ENCODE peak calls at places on chromosomes 3 and 15, in nine cellular contexts. B, W, L, M, V, K, F, R and P are unnamed samples.

GRCh38 chr15:41983621-41984571 is 11.5 kb upstream of the EHD4 start:
- DNase-seq in M (no peak), V (peak), B (no peak), K (no peak), L (no peak), W (no peak), F (no peak), R (no peak), P (no peak)

GRCh38 chr3:99817047-99817436 is 620 bp upstream of the CMSS1 start:
- DNase-seq in V (no peak), L (no peak), F (no peak), M (no peak), K (no peak), B (no peak), R (no peak), W (no peak), P (no peak)

GRCh38 chr3:177473903-177474302 is 276.6 kb upstream of the TBL1XR1 start:
- DNase-seq in B (no peak), L (no peak), M (no peak), R (no peak), V (no peak), W (no peak), F (no peak), K (no peak), P (no peak)

GRCh38 chr15:91281991-91282390 is 181.9 kb downstream of the SV2B start:
- DNase-seq in R (no peak), F (no peak), B (no peak), L (no peak), K (no peak), W (no peak), V (no peak), M (no peak), P (no peak)

GRCh38 chr3:195068481-195069080 is 202.4 kb downstream of the XXYLT1 start:
- DNase-seq in V (peak), W (no peak), K (no peak), R (no peak), L (no peak), F (peak), M (no peak), B (peak), P (no peak)

GRCh38 chr3:52041118-52041847 is 15.1 kb downstream of the DUSP7 start:
- DNase-seq in F (no peak), R (no peak), M (no peak), V (no peak), K (no peak), W (no peak), L (no peak), B (no peak), P (no peak)

GRCh38 chr3:29324180-29324651 is 43.3 kb downstream of the RBMS3 start:
- DNase-seq in M (peak), L (no peak), V (peak), W (no peak), R (no peak), B (peak), K (no peak), F (peak), P (no peak)

GRCh38 chr15:32029862-32030781 is at the start of gene CHRNA7:
- DNase-seq in W (no peak), L (peak), K (no peak), M (peak), F (no peak), B (peak), V (peak), R (no peak), P (no peak)

GRCh38 chr15:45780352-45780751 is 145.5 kb downstream of the SQOR start:
- DNase-seq in R (no peak), W (no peak), K (no peak), V (no peak), B (no peak), F (no peak), L (no peak), M (no peak), P (no peak)

GRCh38 chr3:58833501-58833900 is 166.9 kb upstream of the FAM3D start:
- DNase-seq in L (no peak), W (no peak), F (no peak), M (no peak), K (no peak), B (no peak), V (no peak), R (no peak), P (no peak)

GRCh38 chr3:127419641-127420354 is 132.0 kb upstream of the PRR20G start:
- DNase-seq in L (no peak), B (no peak), R (no peak), K (no peak), V (peak), M (no peak), W (no peak), F (no peak), P (no peak)

GRCh38 chr3:120765830-120766511 is 23.4 kb downstream of the GTF2E1 start:
- DNase-seq in M (no peak), V (no peak), R (no peak), W (no peak), K (no peak), L (no peak), B (no peak), F (no peak), P (no peak)

GRCh38 chr3:44032487-44032886 is 209.2 kb upstream of the TOPAZ1 start:
- DNase-seq in M (no peak), B (no peak), F (no peak), R (no peak), K (no peak), W (no peak), V (no peak), L (no peak), P (no peak)

GRCh38 chr15:81278306-81279029 is 45.5 kb downstream of the STARD5 start:
- DNase-seq in B (no peak), R (no peak), K (no peak), L (no peak), V (no peak), F (no peak), M (no peak), W (no peak), P (no peak)

GRCh38 chr3:183182073-183182472 is 19.5 kb upstream of the LAMP3 start:
- DNase-seq in B (no peak), R (no peak), K (no peak), V (no peak), F (no peak), L (no peak), M (no peak), W (no peak), P (no peak)

GRCh38 chr3:153960701-153961100 is 160.5 kb upstream of the ARHGEF26 start:
- DNase-seq in W (no peak), L (no peak), R (no peak), M (no peak), K (no peak), F (no peak), B (no peak), V (no peak), P (no peak)

GRCh38 chr3:36796896-36797295 is 32.5 kb upstream of the DCLK3 start:
- DNase-seq in W (no peak), K (no peak), F (no peak), L (no peak), V (no peak), M (peak), R (no peak), B (no peak), P (peak)

GRCh38 chr15:74265046-74265639 is 29.0 kb downstream of the CCDC33 start:
- DNase-seq in B (no peak), K (no peak), W (no peak), L (no peak), F (no peak), R (no peak), M (peak), V (no peak), P (no peak)

GRCh38 chr3:141275511-141275910 is 43.9 kb downstream of the PXYLP1 start:
- DNase-seq in M (peak), L (no peak), F (no peak), K (no peak), W (no peak), B (no peak), R (no peak), V (no peak), P (no peak)

GRCh38 chr3:188421151-188421821 is 267.3 kb downstream of the LPP start:
- DNase-seq in K (peak), R (no peak), B (no peak), M (peak), W (peak), L (no peak), F (no peak), V (no peak), P (peak)

GRCh38 chr15:79572691-79573340 is 140.7 kb downstream of the MINAR1 start:
- DNase-seq in L (no peak), V (no peak), K (no peak), W (no peak), R (no peak), F (no peak), M (no peak), B (no peak), P (no peak)

GRCh38 chr3:66075281-66075680 is 36.6 kb upstream of the MAGI1 start:
- DNase-seq in M (peak), R (no peak), L (no peak), B (peak), W (no peak), F (no peak), K (no peak), V (no peak), P (no peak)

GRCh38 chr15:99703603-99704443 is 29.4 kb downstream of the LYSMD4 start:
- DNase-seq in R (no peak), B (no peak), V (no peak), M (peak), F (no peak), L (peak), W (peak), K (peak), P (peak)

GRCh38 chr3:158696618-158697017 is 24.2 kb upstream of the LXN start:
- DNase-seq in W (no peak), M (peak), F (no peak), L (no peak), K (no peak), V (no peak), R (no peak), B (no peak), P (no peak)

DNA sequence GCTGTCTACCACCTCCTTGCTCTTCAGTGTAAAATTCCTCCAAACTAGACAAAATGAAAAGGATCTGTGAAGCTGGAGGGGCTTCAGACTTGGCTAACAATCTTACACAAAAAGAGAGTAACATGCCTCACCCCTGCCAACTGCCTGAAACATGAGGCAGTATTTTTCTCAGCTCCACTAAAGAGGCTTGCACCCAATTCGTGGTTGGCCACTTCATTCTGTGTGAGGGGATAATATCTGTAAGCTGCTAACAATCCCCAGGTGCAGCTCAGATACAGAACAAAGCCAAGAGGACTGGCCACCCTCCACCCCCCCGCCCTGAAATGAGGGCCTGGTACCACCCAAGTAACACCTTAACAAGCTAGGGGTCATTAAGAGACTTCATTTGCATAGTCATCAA is 2.8 kb downstream of the MB21D2 start:
- DNase-seq in F (no peak), R (no peak), M (no peak), K (no peak), W (no peak), V (no peak), B (no peak), L (no peak), P (no peak)
- H3K4me3 ChIP-seq in F (no peak), R (no peak), M (no peak), K (no peak), W (peak), V (no peak), B (no peak), L (no peak), P (no peak)

DNA sequence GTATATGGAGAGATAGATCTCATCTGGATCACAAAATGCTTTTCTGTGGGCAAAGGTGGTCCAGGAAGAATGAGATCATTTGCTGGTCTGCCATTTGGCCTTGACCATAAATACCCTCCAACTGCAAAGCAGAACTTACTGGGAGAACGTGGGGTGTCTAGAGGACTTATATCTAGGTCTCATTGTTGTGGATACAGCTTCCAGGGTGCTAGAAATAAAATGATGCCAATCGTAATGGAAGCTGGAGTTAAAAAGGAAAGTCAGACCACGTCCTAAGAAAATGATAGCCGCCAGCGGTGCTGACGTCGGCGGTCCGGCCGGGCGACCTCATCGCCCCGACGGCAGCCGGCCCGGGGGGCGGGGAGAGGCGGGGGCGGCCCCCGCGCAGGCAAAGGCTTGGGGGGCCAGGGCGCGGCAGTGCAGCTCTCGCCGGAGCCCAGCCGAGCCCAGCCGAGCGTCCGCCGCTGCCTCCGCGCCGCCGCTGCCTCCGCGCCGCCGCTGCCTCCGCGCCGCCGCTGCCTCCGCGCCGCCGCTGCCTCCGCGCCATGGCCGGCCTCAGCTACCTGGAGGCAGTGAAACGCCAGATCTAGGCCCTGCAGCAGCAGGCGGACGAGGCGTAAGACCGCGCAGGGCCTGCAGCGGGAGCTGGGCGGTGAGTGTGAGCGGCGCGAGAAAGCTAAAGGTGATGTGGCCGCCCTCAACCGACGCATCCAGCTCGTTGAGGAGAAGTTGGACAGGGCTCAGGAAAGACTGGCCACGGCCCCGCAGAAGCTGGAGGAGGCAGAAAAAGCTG is 89.5 kb downstream of the EOMES start:
- DNase-seq in M (peak), K (no peak), V (peak), F (peak), R (peak), L (no peak), W (no peak), B (peak), P (no peak)
- H3K4me3 ChIP-seq in M (peak), K (peak), V (peak), F (peak), R (peak), L (no peak), W (peak), B (peak), P (peak)

GRCh38 chr3:33681667-33682066 is 36.4 kb downstream of the CLASP2 start:
- DNase-seq in K (no peak), F (no peak), W (no peak), M (no peak), V (no peak), B (no peak), R (no peak), L (no peak), P (no peak)

GRCh38 chr3:33682770-33683169 is 35.3 kb downstream of the CLASP2 start:
- DNase-seq in B (no peak), K (no peak), L (no peak), F (no peak), V (no peak), M (no peak), R (no peak), W (no peak), P (no peak)

DNA sequence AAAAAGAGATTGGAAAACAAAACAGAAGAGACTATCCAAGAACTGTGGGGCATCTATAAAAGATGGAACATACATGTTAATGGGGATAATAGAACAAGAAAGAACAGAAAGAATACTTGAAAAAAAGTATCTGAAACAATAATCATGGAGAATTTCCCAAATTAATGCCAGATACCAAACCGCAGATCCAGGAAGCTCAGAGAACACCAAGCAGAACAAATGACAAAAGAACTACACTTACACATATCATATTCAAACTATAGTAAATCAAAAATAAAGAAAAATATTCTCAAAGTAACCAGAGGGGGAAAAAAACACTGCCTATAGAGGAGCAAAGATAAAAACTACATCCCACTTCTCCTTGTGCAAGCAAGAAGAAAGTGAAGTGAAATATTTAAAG is 40.0 kb downstream of the CLASP2 start:
- DNase-seq in M (no peak), B (no peak), L (no peak), F (no peak), V (no peak), R (no peak), K (no peak), W (no peak), P (no peak)
- H3K4me3 ChIP-seq in M (no peak), B (no peak), L (no peak), F (no peak), V (no peak), R (no peak), K (no peak), W (no peak), P (no peak)

GRCh38 chr3:87791248-87792027 is 267.4 kb downstream of the CGGBP1 start:
- DNase-seq in V (no peak), W (no peak), F (no peak), R (no peak), L (no peak), M (no peak), K (no peak), B (no peak), P (no peak)
- H3K4me3 ChIP-seq in V (no peak), W (no peak), F (no peak), R (no peak), L (no peak), M (no peak), K (no peak), B (no peak), P (no peak)

DNA sequence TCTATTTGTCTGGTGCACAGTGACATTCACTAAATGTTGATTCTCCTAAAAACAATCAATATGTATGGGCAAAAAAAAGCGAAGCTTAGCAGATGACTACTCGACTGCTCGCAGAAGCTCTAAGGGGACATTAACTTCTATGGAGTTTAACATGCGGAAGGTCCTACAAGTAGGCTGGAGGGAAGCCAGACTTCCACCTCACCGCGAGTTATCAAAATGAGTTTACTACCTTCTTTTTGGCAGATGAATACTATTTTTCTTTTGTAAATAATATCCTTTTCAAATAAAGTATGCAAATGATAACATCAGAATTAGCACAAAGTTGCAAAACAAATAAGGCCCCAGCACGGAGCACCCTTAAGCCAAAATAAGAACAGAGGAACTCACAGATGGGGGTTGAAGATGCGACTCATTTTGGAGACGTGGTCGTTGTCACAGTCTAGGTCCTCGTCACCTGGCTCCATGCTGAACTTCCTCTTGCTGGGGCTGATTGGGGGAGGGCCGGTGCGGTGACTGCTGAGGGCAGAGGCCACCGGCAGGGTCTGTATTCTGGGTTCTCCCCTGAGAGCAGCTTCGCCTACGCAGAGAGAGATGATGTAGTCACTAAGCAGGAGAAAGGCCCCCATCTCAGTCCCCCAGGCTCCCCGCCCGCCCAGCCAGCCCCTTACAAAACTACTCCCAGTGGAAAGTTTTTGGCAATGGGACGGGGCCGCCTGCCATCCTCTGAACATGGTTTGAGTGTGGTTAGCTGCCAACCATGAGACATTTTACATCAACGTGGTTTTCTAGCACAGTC is 42.1 kb downstream of the VGLL4 start:
- DNase-seq in K (peak), L (no peak), R (no peak), W (no peak), B (no peak), F (no peak), V (no peak), M (peak), P (no peak)
- H3K4me3 ChIP-seq in K (no peak), L (no peak), R (no peak), W (no peak), B (no peak), F (no peak), V (no peak), M (no peak), P (no peak)

DNA sequence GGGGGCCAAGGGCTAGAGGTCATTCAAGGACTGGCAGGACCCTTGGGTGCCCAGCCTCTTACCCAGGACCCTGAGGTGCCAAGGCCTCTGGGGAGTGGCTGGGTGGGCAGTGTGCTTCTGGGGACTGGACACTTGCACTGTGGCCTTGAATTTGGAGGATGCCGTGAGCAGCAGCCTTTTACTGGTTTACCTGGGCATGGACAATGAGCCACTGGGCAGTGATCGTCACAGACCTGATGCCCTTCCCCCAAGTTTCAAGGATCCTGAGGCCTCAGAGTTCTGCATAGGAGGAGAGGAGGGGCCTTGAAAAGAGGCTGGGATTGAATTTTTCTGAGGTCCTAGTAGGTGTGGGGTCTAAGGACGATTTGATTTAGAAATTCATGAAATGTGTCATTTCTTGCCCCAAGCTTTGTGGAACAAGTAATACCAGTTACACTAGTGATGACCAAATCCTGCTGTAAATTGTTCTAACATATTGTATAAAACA is 146.1 kb upstream of the TPM1 start:
- DNase-seq in L (peak), W (no peak), F (no peak), B (no peak), V (no peak), M (no peak), K (no peak), R (no peak), P (no peak)
- H3K4me3 ChIP-seq in L (no peak), W (no peak), F (no peak), B (no peak), V (no peak), M (no peak), K (no peak), R (no peak), P (no peak)

GRCh38 chr15:58110999-58111717 is 27.0 kb upstream of the AQP9 start:
- DNase-seq in L (no peak), V (no peak), B (no peak), M (no peak), R (no peak), K (no peak), W (no peak), F (no peak), P (no peak)

GRCh38 chr15:58109419-58109818 is 28.8 kb upstream of the AQP9 start:
- DNase-seq in K (no peak), W (no peak), M (no peak), V (no peak), L (no peak), F (no peak), B (no peak), R (no peak), P (no peak)

GRCh38 chr15:58114388-58114787 is 23.8 kb upstream of the AQP9 start:
- DNase-seq in M (no peak), L (no peak), F (no peak), V (no peak), B (no peak), W (no peak), R (no peak), K (no peak), P (no peak)

GRCh38 chr15:58114812-58115211 is 23.4 kb upstream of the AQP9 start:
- DNase-seq in F (no peak), L (no peak), M (no peak), B (no peak), R (no peak), W (no peak), V (no peak), K (no peak), P (no peak)

GRCh38 chr15:58111718-58112104 is 26.5 kb upstream of the AQP9 start:
- DNase-seq in L (no peak), W (no peak), V (no peak), B (no peak), K (no peak), F (no peak), R (no peak), M (no peak), P (no peak)
- H3K4me3 ChIP-seq in L (no peak), W (no peak), V (no peak), B (no peak), K (no peak), F (no peak), R (no peak), M (no peak), P (no peak)